ENCODE peak calls at places on chromosomes 2 and 18, in four cellular contexts. D, U, Q and G are unnamed samples. For H3K36me3 and H3K27me3, the result is how much of the 10 kb centered on the place peaks cover.

GRCh38 chr2:42054657-42055430 is 7.0 kb downstream of the PKDCC start:
- DNase-seq in D (no peak), U (no peak), Q (no peak), G (peak)

GRCh38 chr2:167196461-167197252 is 308.4 kb downstream of the XIRP2 start:
- DNase-seq in Q (no peak), U (no peak), D (peak), G (no peak)

GRCh38 chr2:13537771-13538349 is 821.1 kb downstream of the TRIB2 start:
- DNase-seq in Q (no peak), U (no peak), D (no peak), G (no peak)

GRCh38 chr2:153971914-153972313 is 100.2 kb downstream of the GALNT13 start:
- DNase-seq in D (no peak), Q (no peak), U (no peak), G (no peak)

GRCh38 chr2:44745922-44746321 is 195.6 kb upstream of the SIX3 start:
- DNase-seq in U (no peak), D (no peak), Q (no peak), G (no peak)

GRCh38 chr2:226766352-226767055 is 33.1 kb downstream of the IRS1 start:
- DNase-seq in Q (no peak), U (no peak), D (no peak), G (no peak)

GRCh38 chr2:100741880-100742814 is 77.8 kb upstream of the NPAS2 start:
- DNase-seq in D (no peak), Q (no peak), U (peak), G (no peak)

GRCh38 chr2:9753276-9753600 is 90.0 kb upstream of the TAF1B start:
- DNase-seq in U (no peak), Q (peak), D (peak), G (peak)

GRCh38 chr2:168434164-168434563 is 21.9 kb upstream of the CERS6 start:
- DNase-seq in Q (no peak), D (no peak), U (no peak), G (no peak)

GRCh38 chr2:136257893-136258292 is 139.9 kb upstream of the CXCR4 start:
- DNase-seq in Q (no peak), U (no peak), D (no peak), G (no peak)

GRCh38 chr2:214966420-214966819 is 156.9 kb upstream of the BARD1 start:
- DNase-seq in Q (no peak), D (no peak), U (no peak), G (no peak)

GRCh38 chr2:100365434-100365833 is 43.1 kb upstream of the LONRF2 start:
- DNase-seq in U (peak), Q (no peak), D (no peak), G (no peak)

GRCh38 chr2:189287982-189288494 is 108.5 kb upstream of the COL5A2 start:
- DNase-seq in D (no peak), Q (peak), U (no peak), G (no peak)

GRCh38 chr2:142777742-142778141 is 99.7 kb upstream of the KYNU start:
- DNase-seq in U (no peak), Q (no peak), D (no peak), G (no peak)

GRCh38 chr18:7950380-7951143 is 383.4 kb downstream of the PTPRM start:
- DNase-seq in D (no peak), U (no peak), Q (no peak), G (no peak)

GRCh38 chr2:36952748-36953197 is 13.6 kb downstream of the STRN start:
- DNase-seq in D (no peak), Q (no peak), U (no peak), G (no peak)

GRCh38 chr18:24414349-24415003 is 12.0 kb upstream of the IMPACT start:
- DNase-seq in U (no peak), Q (peak), D (no peak), G (no peak)

GRCh38 chr2:185787530-185788145 is 49.0 kb downstream of the FSIP2 start:
- DNase-seq in Q (no peak), U (no peak), D (no peak), G (no peak)

GRCh38 chr2:25257032-25257455 is 84.7 kb downstream of the DNMT3A start:
- DNase-seq in U (no peak), Q (no peak), D (peak), G (no peak)

GRCh38 chr2:191811807-191812602 is 34.9 kb downstream of the CAVIN2 start:
- DNase-seq in U (peak), Q (no peak), D (peak), G (no peak)

GRCh38 chr2:210519594-210519993 is 36.8 kb upstream of the CPS1 start:
- DNase-seq in U (no peak), D (no peak), Q (no peak), G (no peak)

GRCh38 chr2:200129756-200130462 is 174.5 kb downstream of the MAIP1 start:
- DNase-seq in D (no peak), Q (no peak), U (no peak), G (no peak)

GRCh38 chr2:43389581-43390466 is 163.4 kb upstream of the ZFP36L2 start:
- DNase-seq in Q (no peak), D (no peak), U (no peak), G (no peak)

GRCh38 chr2:181311841-181312240 is 145.3 kb upstream of the ITGA4 start:
- DNase-seq in U (no peak), D (no peak), Q (peak), G (no peak)

GRCh38 chr2:10346929-10347558 is 44.3 kb downstream of the HPCAL1 start:
- DNase-seq in D (peak), Q (no peak), U (no peak), G (no peak)

GRCh38 chr2:143161982-143162837 is 33.0 kb downstream of the ARHGAP15 start:
- DNase-seq in U (peak), Q (no peak), D (no peak), G (no peak)

GRCh38 chr2:226185613-226186211 is 613.9 kb downstream of the IRS1 start:
- DNase-seq in Q (no peak), U (no peak), D (no peak), G (no peak)

GRCh38 chr2:146321175-146321574 is 1523.7 kb upstream of the ACVR2A start:
- DNase-seq in D (no peak), U (no peak), Q (no peak), G (no peak)

GRCh38 chr2:119178811-119179601 is 20.5 kb upstream of the C1QL2 start:
- DNase-seq in U (no peak), Q (no peak), D (no peak), G (peak)

GRCh38 chr2:163556511-163556910 is 179.3 kb downstream of the FIGN start:
- DNase-seq in U (no peak), D (no peak), Q (no peak), G (no peak)

GRCh38 chr2:594297-594949 is 82.8 kb downstream of the TMEM18 start:
- DNase-seq in U (no peak), D (no peak), Q (no peak), G (no peak)

GRCh38 chr2:129334128-129334527 is 645.3 kb upstream of the RAB6C start:
- DNase-seq in D (no peak), U (no peak), Q (no peak), G (no peak)

GRCh38 chr18:25931126-25931525 is 159.3 kb downstream of the SS18 start:
- DNase-seq in Q (no peak), D (no peak), U (no peak), G (no peak)

GRCh38 chr2:19979932-19980331 is 10.0 kb downstream of the WDR35 start:
- DNase-seq in U (no peak), Q (no peak), D (no peak), G (no peak)

GRCh38 chr2:63078852-63079606 is 28.4 kb downstream of the OTX1 start:
- DNase-seq in U (no peak), Q (no peak), D (no peak), G (no peak)

GRCh38 chr18:35005963-35006577 is 35.1 kb upstream of the MAPRE2 start:
- DNase-seq in D (no peak), Q (no peak), U (no peak), G (no peak)

DNA sequence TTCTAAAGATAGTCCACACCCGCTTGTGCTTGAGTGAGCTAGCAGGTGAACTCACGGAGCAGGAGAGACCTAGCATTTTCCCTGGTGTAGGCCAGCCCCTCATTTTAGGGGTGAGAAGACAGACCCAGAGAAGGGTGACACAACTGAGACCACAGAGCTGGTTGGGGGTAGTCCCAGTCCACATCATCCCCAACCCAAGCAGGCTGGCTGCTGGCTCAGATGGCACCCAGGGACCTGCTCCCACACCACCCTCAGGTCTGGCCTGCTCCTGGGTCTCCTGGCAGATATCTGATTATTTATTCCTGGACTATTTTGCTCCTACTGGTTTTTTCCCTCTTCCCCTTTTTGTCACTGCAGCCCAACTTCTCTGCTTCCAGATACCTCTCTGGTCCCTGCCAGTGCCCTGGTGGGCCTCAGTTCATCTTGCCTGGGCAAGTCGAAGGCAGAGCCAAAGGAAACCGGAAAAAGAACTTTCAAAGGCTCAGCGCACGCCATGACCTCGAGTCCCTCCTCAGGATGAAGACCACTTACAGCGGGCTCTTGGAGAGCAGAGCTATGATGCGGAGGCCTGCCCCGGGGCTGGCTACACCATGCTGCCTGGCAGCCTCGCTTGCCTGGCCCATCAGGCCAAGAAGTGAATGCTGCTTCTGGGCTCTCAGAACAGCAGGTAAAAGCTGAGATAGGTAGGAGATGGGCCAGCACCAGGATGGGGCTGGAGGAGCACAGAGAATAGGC is 72.7 kb downstream of the POLR1A start:
- DNase-seq in Q (no peak), D (no peak), U (no peak), G (peak)
- H3K36me3 ChIP-seq in Q (under half), D (half or more), U (under half), G (under half)

GRCh38 chr2:219701847-219702634 is 74.6 kb downstream of the SLC4A3 start:
- DNase-seq in D (peak), Q (no peak), U (no peak), G (peak)

GRCh38 chr2:219699440-219699821 is 72.0 kb downstream of the SLC4A3 start:
- DNase-seq in Q (no peak), U (no peak), D (no peak), G (no peak)

GRCh38 chr2:219695145-219695544 is 67.7 kb downstream of the SLC4A3 start:
- DNase-seq in U (no peak), D (no peak), Q (no peak), G (no peak)

GRCh38 chr2:219698684-219699439 is 71.4 kb downstream of the SLC4A3 start:
- DNase-seq in Q (no peak), D (no peak), U (no peak), G (no peak)

GRCh38 chr2:219697811-219698683 is 70.6 kb downstream of the SLC4A3 start:
- DNase-seq in D (peak), Q (no peak), U (no peak), G (no peak)
- H3K27me3 ChIP-seq in D (under half), Q (under half), U (under half), G (under half)

GRCh38 chr2:6845312-6845711 is 20.4 kb downstream of the CMPK2 start:
- DNase-seq in D (no peak), Q (no peak), U (no peak), G (no peak)

GRCh38 chr2:6845903-6846302 is 19.8 kb downstream of the CMPK2 start:
- DNase-seq in U (no peak), Q (no peak), D (no peak), G (no peak)

GRCh38 chr2:6852210-6852609 is 13.5 kb downstream of the CMPK2 start:
- DNase-seq in U (no peak), Q (no peak), D (no peak), G (no peak)

GRCh38 chr2:6846540-6846939 is 19.2 kb downstream of the CMPK2 start:
- DNase-seq in D (no peak), U (no peak), Q (no peak), G (no peak)

DNA sequence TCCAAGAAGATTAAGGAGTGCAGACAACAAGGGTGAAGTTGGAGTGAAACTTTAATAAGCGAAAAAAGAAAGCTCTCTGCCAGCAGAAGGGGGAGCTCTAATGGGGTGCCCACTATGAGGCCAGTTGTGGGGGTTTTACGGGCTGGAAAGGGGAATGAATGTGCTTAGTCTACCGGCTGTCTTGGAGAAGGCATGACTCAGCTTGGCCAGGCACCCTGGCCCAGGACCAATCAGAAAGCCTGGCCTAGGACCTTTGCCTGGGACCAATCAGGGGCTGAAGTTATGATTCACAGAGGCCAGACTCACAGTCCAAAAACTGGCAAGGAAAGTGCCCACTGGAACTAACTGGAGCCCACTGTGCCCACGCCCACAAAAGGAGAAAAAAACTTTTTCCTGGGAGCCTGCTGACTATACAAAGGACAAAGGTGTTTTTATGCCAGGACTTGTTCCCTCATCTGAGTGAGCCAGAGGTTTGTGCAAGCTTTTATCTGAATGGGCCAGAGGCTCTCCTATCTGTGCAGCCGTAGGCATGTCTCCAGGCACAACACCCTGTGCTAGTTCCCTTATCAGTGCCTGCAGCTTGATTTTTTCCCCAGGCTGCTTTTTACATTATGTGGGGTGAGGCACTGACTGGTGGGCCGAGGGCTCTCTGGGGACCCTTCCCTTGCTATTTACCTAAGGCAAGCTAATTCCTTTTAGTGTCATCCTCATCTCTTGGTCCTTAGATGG is 18.6 kb downstream of the CMPK2 start:
- DNase-seq in U (no peak), D (no peak), Q (no peak), G (no peak)
- H3K36me3 ChIP-seq in U (under half), D (under half), Q (under half), G (under half)

DNA sequence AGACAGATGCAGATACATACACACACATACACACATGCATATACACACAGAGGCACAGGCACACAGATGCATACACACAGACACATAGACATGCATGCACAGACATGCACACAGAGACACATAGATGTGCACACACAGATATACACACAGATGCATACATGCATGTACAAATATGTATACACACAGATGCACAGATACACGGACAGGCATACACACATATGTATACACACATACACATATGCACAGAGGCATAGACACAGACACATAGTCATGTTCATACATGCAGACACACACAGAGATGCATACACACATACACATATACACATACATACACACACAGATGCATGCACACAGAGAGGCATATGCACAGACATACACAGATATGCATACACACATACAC is 437.3 kb upstream of the SMIM21 start:
- DNase-seq in D (no peak), Q (no peak), U (no peak), G (no peak)
- H3K27me3 ChIP-seq in D (under half), Q (under half), U (under half), G (under half)

GRCh38 chr2:86774862-86775261 is 15.9 kb downstream of the CD8A start:
- DNase-seq in Q (no peak), U (no peak), D (no peak), G (no peak)

GRCh38 chr2:86769838-86770237 is 20.9 kb downstream of the CD8A start:
- DNase-seq in Q (no peak), U (no peak), D (no peak), G (no peak)

GRCh38 chr2:86770816-86771215 is 19.9 kb downstream of the CD8A start:
- DNase-seq in U (no peak), Q (no peak), D (no peak), G (no peak)

GRCh38 chr2:86775323-86775722 is 15.4 kb downstream of the CD8A start:
- DNase-seq in U (no peak), Q (no peak), D (no peak), G (no peak)

DNA sequence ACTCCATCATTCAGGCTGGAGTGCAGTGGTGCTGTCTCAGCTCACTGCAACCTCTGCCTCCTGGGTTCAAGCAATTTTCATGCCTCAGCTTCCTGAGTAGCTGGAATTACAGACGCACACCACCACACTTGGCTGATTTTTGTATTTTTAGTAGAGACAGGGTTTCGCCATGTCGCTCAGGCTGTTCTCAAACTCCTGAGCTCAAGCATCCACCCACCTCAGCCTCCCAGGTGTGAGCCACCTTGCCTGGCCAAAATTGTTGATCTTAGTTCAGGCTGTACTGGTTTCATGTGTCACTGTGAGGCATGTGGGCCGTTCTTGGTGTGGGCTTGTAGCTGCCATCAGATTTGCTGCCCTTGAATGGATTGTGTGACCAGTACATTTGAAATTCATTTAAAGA is 18.1 kb downstream of the CD8A start:
- DNase-seq in D (no peak), U (no peak), Q (no peak), G (no peak)
- H3K36me3 ChIP-seq in D (half or more), U (under half), Q (under half), G (under half)

DNA sequence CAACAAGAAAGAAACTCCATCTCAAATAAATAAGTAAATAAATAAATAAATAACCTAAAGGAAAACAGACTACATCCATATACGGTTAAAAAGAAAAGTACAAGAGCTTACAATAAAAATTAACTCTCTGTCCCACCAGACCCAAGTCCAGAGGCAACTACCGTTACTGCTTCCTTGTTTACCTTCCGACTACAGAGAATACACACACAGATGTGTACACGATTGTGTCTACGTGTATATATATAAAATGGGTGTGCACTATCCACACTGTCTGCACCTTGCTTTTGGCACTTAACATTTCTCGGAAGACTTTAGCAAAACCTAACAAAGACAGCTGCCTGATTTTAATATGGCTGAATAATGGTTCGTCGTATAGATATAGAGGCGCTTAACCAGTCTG is 69.9 kb downstream of the ACTR2 start:
- DNase-seq in U (no peak), D (no peak), Q (no peak), G (no peak)
- H3K27me3 ChIP-seq in U (under half), D (under half), Q (under half), G (under half)

GRCh38 chr2:160501370-160501769 is 7.8 kb upstream of the RBMS1 start:
- DNase-seq in D (no peak), Q (no peak), U (no peak), G (no peak)

GRCh38 chr2:160502478-160502877 is 8.9 kb upstream of the RBMS1 start:
- DNase-seq in D (no peak), U (no peak), Q (no peak), G (no peak)

GRCh38 chr2:160499865-160500264 is 6.3 kb upstream of the RBMS1 start:
- DNase-seq in U (no peak), Q (no peak), D (no peak), G (no peak)

GRCh38 chr2:160494243-160494642 is 636 bp upstream of the RBMS1 start:
- DNase-seq in U (no peak), Q (no peak), D (no peak), G (no peak)

GRCh38 chr2:160498147-160498546 is 4.5 kb upstream of the RBMS1 start:
- DNase-seq in Q (no peak), D (no peak), U (no peak), G (no peak)
- H3K36me3 ChIP-seq in Q (under half), D (under half), U (under half), G (under half)